ENCODE peak calls at places on chromosomes 16 and 17, in four cellular contexts. R, W, D and O are unnamed samples. For H3K4me1, the result is how much of the 10 kb centered on the place peaks cover.

GRCh38 chr17:35891273-35891672 is 11.1 kb upstream of the CCL5 start:
- DNase-seq in R (no peak), W (no peak), D (no peak), O (no peak)

GRCh38 chr16:1125471-1125870 is 27.4 kb upstream of the CACNA1H start:
- DNase-seq in R (peak), W (no peak), D (peak), O (no peak)

GRCh38 chr16:4309833-4310266 is 6.0 kb upstream of the GLIS2 start:
- DNase-seq in R (peak), W (peak), D (peak), O (no peak)

GRCh38 chr17:79622776-79623175 is 11.9 kb upstream of the RBFOX3 start:
- DNase-seq in R (no peak), W (peak), D (no peak), O (peak)

GRCh38 chr17:28684963-28685362 is 23.0 kb downstream of the SUPT6H start:
- DNase-seq in R (peak), W (no peak), D (peak), O (no peak)

GRCh38 chr16:69707920-69708683 is 18.3 kb downstream of the NQO1 start:
- DNase-seq in R (no peak), W (no peak), D (no peak), O (peak)

GRCh38 chr16:7343271-7343670 is 10.6 kb downstream of the RBFOX1 start:
- DNase-seq in R (no peak), W (no peak), D (no peak), O (no peak)

GRCh38 chr16:81956213-81956948 is 54.9 kb downstream of the SDR42E1 start:
- DNase-seq in R (no peak), W (no peak), D (no peak), O (no peak)

GRCh38 chr17:7842950-7843535 is 9.0 kb downstream of the KDM6B start:
- DNase-seq in R (peak), W (peak), D (peak), O (peak)

GRCh38 chr17:44113382-44113781 is 10.1 kb downstream of the HDAC5 start:
- DNase-seq in R (no peak), W (no peak), D (no peak), O (no peak)

GRCh38 chr17:6494239-6494941 is 50.1 kb downstream of the PIMREG start:
- DNase-seq in R (peak), W (peak), D (no peak), O (no peak)

GRCh38 chr16:74449470-74449869 is 28.2 kb upstream of the CLEC18B start:
- DNase-seq in R (peak), W (no peak), D (no peak), O (no peak)

GRCh38 chr16:57266531-57267268 is 17.8 kb downstream of the PLLP start:
- DNase-seq in R (no peak), W (no peak), D (no peak), O (no peak)

GRCh38 chr17:30363715-30364202 is 15.0 kb upstream of the CPD start:
- DNase-seq in R (peak), W (peak), D (peak), O (no peak)

GRCh38 chr17:43851744-43852143 is 4.8 kb downstream of the CD300LG start:
- DNase-seq in R (no peak), W (no peak), D (no peak), O (no peak)

GRCh38 chr17:40533896-40534295 is 31.4 kb downstream of the CCR7 start:
- DNase-seq in R (no peak), W (peak), D (no peak), O (no peak)

GRCh38 chr16:57807968-57808528 is 5.8 kb upstream of the KIFC3 start:
- DNase-seq in R (peak), W (peak), D (peak), O (peak)

GRCh38 chr16:23482778-23483177 is 27.5 kb downstream of the GGA2 start:
- DNase-seq in R (no peak), W (peak), D (no peak), O (no peak)

GRCh38 chr16:88656291-88656980 is 5.6 kb upstream of the CYBA start:
- DNase-seq in R (no peak), W (no peak), D (no peak), O (no peak)

GRCh38 chr17:12528036-12528435 is 137.7 kb upstream of the MYOCD start:
- DNase-seq in R (no peak), W (no peak), D (no peak), O (no peak)

GRCh38 chr17:41116292-41116691 is 1.9 kb downstream of the KRTAP4-11 start:
- DNase-seq in R (no peak), W (no peak), D (no peak), O (no peak)

GRCh38 chr16:82859638-82860037 is 232.9 kb downstream of the CDH13 start:
- DNase-seq in R (no peak), W (no peak), D (no peak), O (no peak)

GRCh38 chr17:29138184-29138955 is 41.8 kb downstream of the MYO18A start:
- DNase-seq in R (no peak), W (no peak), D (no peak), O (no peak)

GRCh38 chr16:67504190-67505021 is 21.1 kb upstream of the AGRP start:
- DNase-seq in R (peak), W (peak), D (no peak), O (no peak)

GRCh38 chr17:55723488-55723848 is 804 bp upstream of the TMEM100 start:
- DNase-seq in R (no peak), W (no peak), D (no peak), O (no peak)

GRCh38 chr16:74999683-75000480 is 1.1 kb downstream of the ZNRF1 start:
- DNase-seq in R (peak), W (peak), D (no peak), O (no peak)

GRCh38 chr17:74217036-74217725 is 3.8 kb downstream of the TTYH2 start:
- DNase-seq in R (no peak), W (no peak), D (no peak), O (no peak)

GRCh38 chr17:65785109-65785508 is 223.7 kb upstream of the AXIN2 start:
- DNase-seq in R (no peak), W (no peak), D (peak), O (no peak)

GRCh38 chr17:65794572-65794971 is 233.1 kb upstream of the AXIN2 start:
- DNase-seq in R (no peak), W (no peak), D (peak), O (no peak)

GRCh38 chr17:65786479-65786878 is 225.0 kb upstream of the AXIN2 start:
- DNase-seq in R (no peak), W (no peak), D (no peak), O (no peak)

GRCh38 chr17:65787503-65787902 is 226.1 kb upstream of the AXIN2 start:
- DNase-seq in R (no peak), W (no peak), D (no peak), O (no peak)

GRCh38 chr17:65790241-65790640 is 228.8 kb upstream of the AXIN2 start:
- DNase-seq in R (no peak), W (no peak), D (no peak), O (no peak)
- H3K4me1 ChIP-seq in R (under half), W (under half), D (under half), O (under half)

GRCh38 chr17:77735051-77735340 is 223.5 kb upstream of the TNRC6C start:
- DNase-seq in R (no peak), W (no peak), D (no peak), O (peak)
- H3K4me1 ChIP-seq in R (under half), W (under half), D (under half), O (half or more)

DNA sequence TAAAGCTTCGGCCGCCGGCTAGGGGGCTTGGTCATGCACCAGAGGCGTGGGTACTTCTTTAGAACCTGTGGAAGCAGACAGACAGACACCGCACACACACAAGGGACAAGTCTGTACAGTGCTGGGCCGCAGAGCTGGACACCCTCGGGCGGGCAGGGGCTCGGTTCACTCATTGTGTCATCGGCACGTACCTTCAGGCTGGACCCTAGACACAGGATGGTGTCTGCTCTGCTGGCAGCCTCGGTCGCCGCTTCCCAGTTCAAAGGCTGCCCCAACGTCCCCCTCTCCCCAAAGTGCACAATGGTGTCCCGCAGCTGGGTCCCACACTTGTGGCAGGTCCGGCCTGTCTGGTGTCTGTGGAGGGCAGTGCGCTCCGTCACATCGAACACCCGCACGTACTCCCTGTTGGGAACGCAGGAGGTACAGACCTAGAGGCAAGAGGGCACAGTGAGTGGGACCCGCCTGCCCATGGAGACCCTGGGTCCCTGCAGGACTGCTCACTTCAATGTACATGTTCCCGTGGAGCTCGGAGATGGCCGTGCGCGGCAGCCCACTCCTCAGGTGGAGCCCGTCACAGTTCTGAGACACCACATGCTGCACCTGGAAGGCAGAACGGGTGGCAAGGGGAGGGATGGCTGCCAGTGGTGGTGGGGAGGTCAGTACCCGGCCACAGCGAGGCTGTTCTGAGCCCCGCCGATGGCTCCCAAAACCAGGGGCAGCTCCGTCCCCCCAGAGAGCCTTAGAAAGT is 3.1 kb upstream of the PCYT2 start:
- DNase-seq in R (no peak), W (no peak), D (no peak), O (no peak)
- H3K4me1 ChIP-seq in R (under half), W (half or more), D (under half), O (under half)

GRCh38 chr17:38748329-38749221 is at the start of gene PCGF2:
- DNase-seq in R (peak), W (peak), D (peak), O (peak)

GRCh38 chr17:38750312-38751121 is 2.0 kb upstream of the PSMB3 start:
- DNase-seq in R (no peak), W (peak), D (no peak), O (no peak)

GRCh38 chr17:38749222-38750043 is 1.3 kb upstream of the PCGF2 start:
- DNase-seq in R (peak), W (peak), D (peak), O (peak)

GRCh38 chr17:38751144-38751802 is 1.3 kb upstream of the PSMB3 start:
- DNase-seq in R (no peak), W (no peak), D (no peak), O (no peak)

GRCh38 chr17:38750044-38750311 is 1.8 kb upstream of the PCGF2 start:
- DNase-seq in R (no peak), W (no peak), D (no peak), O (no peak)
- H3K4me1 ChIP-seq in R (under half), W (half or more), D (under half), O (half or more)

GRCh38 chr17:42680331-42680808 is 1.3 kb downstream of the CCR10 start:
- DNase-seq in R (peak), W (no peak), D (no peak), O (no peak)
- H3K4me1 ChIP-seq in R (under half), W (half or more), D (under half), O (half or more)

GRCh38 chr16:24996301-24996700 is 18.9 kb downstream of the ARHGAP17 start:
- DNase-seq in R (no peak), W (no peak), D (no peak), O (no peak)

GRCh38 chr16:24992696-24993095 is 22.5 kb downstream of the ARHGAP17 start:
- DNase-seq in R (no peak), W (no peak), D (no peak), O (no peak)

GRCh38 chr16:24995033-24995432 is 20.1 kb downstream of the ARHGAP17 start:
- DNase-seq in R (no peak), W (no peak), D (no peak), O (no peak)

GRCh38 chr16:24995469-24995868 is 19.7 kb downstream of the ARHGAP17 start:
- DNase-seq in R (no peak), W (no peak), D (no peak), O (no peak)

DNA sequence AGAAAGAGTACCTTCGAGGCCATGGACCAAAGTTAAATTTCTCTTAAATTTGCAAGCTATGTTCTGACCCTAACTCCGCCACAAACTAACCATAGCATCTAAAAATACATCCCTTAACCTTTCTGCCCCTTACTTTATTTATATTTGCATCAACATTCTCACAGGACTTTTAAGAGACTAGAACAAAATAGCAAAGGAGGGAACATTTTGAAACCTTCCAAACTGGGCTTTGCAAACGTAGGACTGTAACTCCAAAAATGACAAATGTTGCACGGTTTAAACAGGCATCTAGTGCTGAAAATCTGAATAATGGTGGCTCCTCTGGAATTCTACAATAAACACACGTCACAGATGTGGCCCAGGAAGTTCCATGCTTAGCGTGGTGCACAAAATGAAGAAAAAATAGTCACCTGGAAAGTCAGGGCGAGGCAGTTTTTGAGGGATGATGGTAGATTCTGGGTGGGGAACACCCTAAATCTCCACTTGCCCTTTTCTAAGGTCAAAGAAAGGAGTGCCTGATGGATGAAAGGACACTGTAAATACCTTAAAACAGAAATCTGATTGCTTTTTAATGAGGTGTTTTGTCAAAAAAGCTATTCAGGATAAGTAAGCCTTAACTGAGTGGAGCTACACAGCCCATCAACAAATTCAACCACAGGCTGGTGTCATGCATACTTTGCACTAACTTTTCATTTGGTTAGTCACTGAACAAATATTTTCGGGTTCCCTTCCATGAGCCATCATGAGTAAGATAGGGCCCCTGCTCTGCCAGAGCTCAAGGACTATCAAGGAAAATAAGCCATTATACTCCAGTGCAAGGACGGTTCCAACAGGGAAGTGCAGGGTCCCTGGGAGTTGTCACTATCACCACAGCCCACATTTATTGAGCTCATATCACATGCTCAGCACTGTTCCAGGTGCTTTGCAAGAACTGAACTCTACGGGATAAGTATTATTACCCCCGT is 21.2 kb downstream of the ARHGAP17 start:
- DNase-seq in R (peak), W (no peak), D (peak), O (no peak)
- H3K4me1 ChIP-seq in R (under half), W (half or more), D (under half), O (half or more)

DNA sequence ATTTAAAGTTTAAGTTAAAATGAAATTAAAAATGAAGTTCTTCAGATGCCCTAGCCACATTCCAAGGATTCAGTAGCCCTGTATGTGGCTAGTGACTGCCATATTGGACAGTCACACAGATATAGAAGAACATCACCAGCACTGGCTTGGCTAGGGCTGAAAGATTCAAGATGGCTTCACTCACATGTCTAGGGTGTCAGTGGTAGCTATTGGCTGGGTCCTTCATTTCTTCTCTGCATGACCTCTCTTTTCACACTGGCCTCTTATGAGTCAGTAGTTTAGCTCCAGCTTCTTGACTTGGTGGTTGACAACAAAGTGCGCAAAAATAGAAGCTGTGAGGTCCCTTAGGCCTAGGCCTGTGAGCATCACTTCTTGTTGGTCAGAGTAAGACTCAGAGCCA is 1.7 kb upstream of the CDC27 start:
- DNase-seq in R (no peak), W (no peak), D (no peak), O (no peak)
- H3K4me1 ChIP-seq in R (under half), W (under half), D (under half), O (under half)

DNA sequence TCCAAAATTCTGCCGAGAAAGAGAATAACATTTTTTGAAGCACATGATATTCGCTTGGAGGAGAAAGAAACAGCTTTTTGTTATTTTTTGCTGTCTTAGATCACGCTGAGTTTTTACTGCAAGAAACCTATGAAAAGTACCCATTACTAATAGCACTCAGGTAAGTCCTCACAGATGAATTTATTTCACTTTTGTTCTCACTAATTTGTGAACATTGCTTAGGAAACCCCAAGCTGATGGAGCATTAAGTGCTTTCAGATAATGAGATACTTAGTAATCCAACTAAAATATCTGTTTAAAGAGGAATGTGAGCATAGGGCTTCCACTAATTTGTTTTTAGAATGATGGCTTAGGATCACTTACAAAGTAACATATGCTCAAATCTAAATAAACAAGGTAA is 45.7 kb downstream of the MYO1D start:
- DNase-seq in R (no peak), W (no peak), D (no peak), O (no peak)
- H3K4me1 ChIP-seq in R (under half), W (under half), D (under half), O (under half)

GRCh38 chr17:81580481-81580880 is 28.3 kb upstream of the FAAP100 start:
- DNase-seq in R (no peak), W (no peak), D (no peak), O (no peak)
- H3K4me1 ChIP-seq in R (under half), W (under half), D (under half), O (under half)